ENCODE peak calls at places on chromosomes 13 and 19, in four cellular contexts. One of them, this sample, is unnamed.
A peak's percentile ranks its signal among the peaks of the same experiment; 100 is the strongest.

GRCh38 chr19:27746691-27747380 is 1466.1 kb downstream of the UQCRFS1 start:
- DNase-seq in DMS53: no peak
- DNase-seq in choroid plexus epithelial cell: peak; percentile 46
- DNase-seq in HS-5: no peak
- DNase-seq in this sample: no peak

GRCh38 chr13:93249259-93249917 is 22.8 kb downstream of the GPC6 start:
- DNase-seq in DMS53: peak; percentile 63
- DNase-seq in choroid plexus epithelial cell: peak; percentile 92
- DNase-seq in HS-5: peak; percentile 71
- DNase-seq in this sample: no peak

GRCh38 chr13:26494591-26494990 is 62.9 kb upstream of the WASF3 start:
- DNase-seq in DMS53: no peak
- DNase-seq in HS-5: no peak
- DNase-seq in choroid plexus epithelial cell: no peak
- DNase-seq in this sample: no peak

GRCh38 chr13:98997738-98998641 is 20.1 kb upstream of the DOCK9 start:
- DNase-seq in HS-5: no peak
- DNase-seq in DMS53: peak; percentile 31
- DNase-seq in choroid plexus epithelial cell: no peak
- DNase-seq in this sample: no peak

GRCh38 chr13:79222427-79223205 is 183.4 kb downstream of the RBM26 start:
- DNase-seq in choroid plexus epithelial cell: no peak
- DNase-seq in HS-5: no peak
- DNase-seq in DMS53: no peak
- DNase-seq in this sample: no peak

GRCh38 chr19:13985771-13986347 is 20.3 kb downstream of the RFX1 start:
- DNase-seq in DMS53: peak; percentile 84
- DNase-seq in HS-5: no peak
- DNase-seq in choroid plexus epithelial cell: no peak
- DNase-seq in this sample: peak; percentile 17

GRCh38 chr19:40264314-40265054 is 20.7 kb downstream of the AKT2 start:
- DNase-seq in DMS53: no peak
- DNase-seq in HS-5: no peak
- DNase-seq in choroid plexus epithelial cell: no peak
- DNase-seq in this sample: no peak

GRCh38 chr13:80840313-80840976 is 499.5 kb upstream of the SPRY2 start:
- DNase-seq in choroid plexus epithelial cell: peak; percentile 86
- DNase-seq in DMS53: no peak
- DNase-seq in HS-5: peak; percentile 63
- DNase-seq in this sample: no peak

GRCh38 chr19:4518345-4519171 is at the start of gene PLIN4:
- DNase-seq in choroid plexus epithelial cell: peak; percentile 60
- DNase-seq in HS-5: no peak
- DNase-seq in DMS53: peak; percentile 56
- DNase-seq in this sample: no peak

GRCh38 chr13:96052655-96053002 is 572 bp downstream of the UGGT2 start:
- DNase-seq in HS-5: peak; percentile 32
- DNase-seq in choroid plexus epithelial cell: peak; percentile 77
- DNase-seq in DMS53: peak; percentile 61
- DNase-seq in this sample: no peak

GRCh38 chr13:30466841-30467252 is 1.1 kb upstream of the HMGB1 start:
- DNase-seq in HS-5: no peak
- DNase-seq in DMS53: peak; percentile 64
- DNase-seq in choroid plexus epithelial cell: no peak
- DNase-seq in this sample: no peak

GRCh38 chr13:109610517-109610916 is 175.9 kb downstream of the IRS2 start:
- DNase-seq in HS-5: no peak
- DNase-seq in choroid plexus epithelial cell: peak; percentile 26
- DNase-seq in DMS53: peak; percentile 5
- DNase-seq in this sample: peak; percentile 4

GRCh38 chr13:23180711-23181110 is at the start of gene SGCG:
- DNase-seq in DMS53: no peak
- DNase-seq in HS-5: no peak
- DNase-seq in choroid plexus epithelial cell: no peak
- DNase-seq in this sample: no peak

GRCh38 chr13:94674609-94675348 is 37.6 kb downstream of the SOX21 start:
- DNase-seq in DMS53: peak; percentile 59
- DNase-seq in choroid plexus epithelial cell: peak; percentile 60
- DNase-seq in HS-5: no peak
- DNase-seq in this sample: peak; percentile 43

GRCh38 chr19:10835089-10835753 is 791 bp downstream of the TMED1 start:
- DNase-seq in HS-5: no peak
- DNase-seq in choroid plexus epithelial cell: no peak
- DNase-seq in DMS53: peak; percentile 54
- DNase-seq in this sample: no peak

GRCh38 chr19:42088471-42089190 is 12.7 kb downstream of the ZNF574 start:
- DNase-seq in DMS53: no peak
- DNase-seq in choroid plexus epithelial cell: peak; percentile 85
- DNase-seq in HS-5: peak; percentile 55
- DNase-seq in this sample: no peak

GRCh38 chr13:80400834-80401450 is 60.0 kb upstream of the SPRY2 start:
- DNase-seq in DMS53: no peak
- DNase-seq in HS-5: no peak
- DNase-seq in choroid plexus epithelial cell: no peak
- DNase-seq in this sample: no peak

GRCh38 chr19:4988770-4989251 is 19.9 kb downstream of the KDM4B start:
- DNase-seq in DMS53: no peak
- DNase-seq in HS-5: no peak
- DNase-seq in choroid plexus epithelial cell: peak; percentile 47
- DNase-seq in this sample: no peak

GRCh38 chr19:8065489-8066261 is 13.1 kb downstream of the CCL25 start:
- DNase-seq in choroid plexus epithelial cell: no peak
- DNase-seq in HS-5: no peak
- DNase-seq in DMS53: no peak
- DNase-seq in this sample: no peak

GRCh38 chr13:45055198-45055901 is 65.0 kb upstream of the GTF2F2 start:
- DNase-seq in DMS53: no peak
- DNase-seq in HS-5: peak; percentile 69
- DNase-seq in choroid plexus epithelial cell: peak; percentile 90
- DNase-seq in this sample: no peak